ENCODE peak calls at places on chromosomes 13 and 19, in eight cellular contexts. S is thyroid gland; V is Caco-2; P is IMR-90; C is left ventricle myocardium inferior; N is Panc1; A is BE2C; Y is effector memory CD4-positive, alpha-beta T cell. O is an unnamed sample.
A peak's percentile ranks its signal among the peaks of the same experiment; 100 is the strongest.

GRCh38 chr13:30133554-30133912 is 173.8 kb downstream of the KATNAL1 start:
- DNase-seq in S (no peak), V (no peak), P (no peak), C (no peak), N (no peak), A (no peak), Y (no peak), O (no peak)

GRCh38 chr13:91946498-91947070 is 548.2 kb downstream of the GPC5 start:
- DNase-seq in S (peak; percentile 10), V (peak; percentile 26), P (peak; percentile 12), C (no peak), N (peak; percentile 5), A (peak; percentile 15), Y (no peak), O (peak; percentile 34)

GRCh38 chr13:28584873-28585317 is 74.0 kb upstream of the POMP start:
- DNase-seq in S (no peak), V (peak; percentile 17), P (peak; percentile 71), C (no peak), N (no peak), A (no peak), Y (no peak), O (no peak)

GRCh38 chr13:45941261-45941660 is 89.7 kb upstream of the SIAH3 start:
- DNase-seq in S (no peak), V (no peak), P (no peak), C (no peak), N (no peak), A (peak; percentile 18), Y (no peak), O (no peak)

GRCh38 chr19:31289381-31289880 is 59.8 kb downstream of the TSHZ3 start:
- DNase-seq in S (no peak), V (no peak), P (no peak), C (no peak), N (no peak), A (no peak), Y (no peak), O (no peak)

GRCh38 chr13:79987761-79988160 is 353.2 kb downstream of the SPRY2 start:
- DNase-seq in S (no peak), V (no peak), P (no peak), C (no peak), N (no peak), A (no peak), Y (no peak), O (no peak)

GRCh38 chr19:40279120-40279551 is 6.0 kb downstream of the AKT2 start:
- DNase-seq in S (peak; percentile 82), V (no peak), P (peak; percentile 38), C (peak; percentile 80), N (no peak), A (no peak), Y (no peak), O (no peak)

GRCh38 chr13:71577127-71577526 is 289.9 kb downstream of the DACH1 start:
- DNase-seq in S (no peak), V (no peak), P (no peak), C (no peak), N (no peak), A (no peak), Y (no peak), O (no peak)

GRCh38 chr19:51338563-51339312 is 3.2 kb downstream of the VSIG10L start:
- DNase-seq in S (peak; percentile 80), V (peak; percentile 92), P (peak; percentile 61), C (peak; percentile 78), N (no peak), A (peak; percentile 92), Y (peak; percentile 72), O (peak; percentile 92)

GRCh38 chr19:49431330-49431749 is 6.2 kb downstream of the GFY start:
- DNase-seq in S (no peak), V (no peak), P (no peak), C (no peak), N (no peak), A (peak; percentile 59), Y (no peak), O (peak; percentile 54)

GRCh38 chr13:21677075-21677628 is 6.3 kb downstream of the FGF9 start:
- DNase-seq in S (no peak), V (no peak), P (no peak), C (no peak), N (no peak), A (no peak), Y (no peak), O (no peak)

GRCh38 chr13:40552895-40553294 is 113.5 kb downstream of the FOXO1 start:
- DNase-seq in S (no peak), V (peak; percentile 42), P (no peak), C (no peak), N (no peak), A (no peak), Y (no peak), O (no peak)

GRCh38 chr13:41413907-41414306 is 43.4 kb upstream of the RGCC start:
- DNase-seq in S (no peak), V (no peak), P (no peak), C (no peak), N (no peak), A (no peak), Y (no peak), O (no peak)

GRCh38 chr19:5072115-5072514 is 103.2 kb downstream of the KDM4B start:
- DNase-seq in S (no peak), V (no peak), P (no peak), C (no peak), N (no peak), A (no peak), Y (no peak), O (no peak)

GRCh38 chr19:42596391-42597071 is 1.8 kb upstream of the CEACAM8 start:
- DNase-seq in S (peak; percentile 17), V (peak; percentile 69), P (no peak), C (no peak), N (peak; percentile 39), A (peak; percentile 52), Y (no peak), O (peak; percentile 16)

GRCh38 chr13:47794963-47795362 is 206.1 kb downstream of the SUCLA2 start:
- DNase-seq in S (no peak), V (peak; percentile 16), P (peak; percentile 2), C (no peak), N (no peak), A (peak; percentile 9), Y (no peak), O (peak; percentile 37)

GRCh38 chr13:113746143-113746525 is 12.9 kb upstream of the TMEM255B start:
- DNase-seq in S (no peak), V (peak; percentile 51), P (no peak), C (no peak), N (no peak), A (peak; percentile 30), Y (no peak), O (no peak)

GRCh38 chr13:21069561-21070004 is 8.2 kb upstream of the LATS2 start:
- DNase-seq in S (no peak), V (peak; percentile 69), P (peak; percentile 99), C (peak; percentile 37), N (peak; percentile 38), A (no peak), Y (no peak), O (no peak)

GRCh38 chr13:23087884-23088283 is 92.9 kb upstream of the SGCG start:
- DNase-seq in S (no peak), V (peak; percentile 53), P (peak; percentile 20), C (no peak), N (peak; percentile 10), A (peak; percentile 42), Y (no peak), O (peak; percentile 75)

GRCh38 chr13:111565400-111565799 is 245.0 kb downstream of the TEX29 start:
- DNase-seq in S (no peak), V (no peak), P (no peak), C (no peak), N (no peak), A (no peak), Y (no peak), O (no peak)

DNA sequence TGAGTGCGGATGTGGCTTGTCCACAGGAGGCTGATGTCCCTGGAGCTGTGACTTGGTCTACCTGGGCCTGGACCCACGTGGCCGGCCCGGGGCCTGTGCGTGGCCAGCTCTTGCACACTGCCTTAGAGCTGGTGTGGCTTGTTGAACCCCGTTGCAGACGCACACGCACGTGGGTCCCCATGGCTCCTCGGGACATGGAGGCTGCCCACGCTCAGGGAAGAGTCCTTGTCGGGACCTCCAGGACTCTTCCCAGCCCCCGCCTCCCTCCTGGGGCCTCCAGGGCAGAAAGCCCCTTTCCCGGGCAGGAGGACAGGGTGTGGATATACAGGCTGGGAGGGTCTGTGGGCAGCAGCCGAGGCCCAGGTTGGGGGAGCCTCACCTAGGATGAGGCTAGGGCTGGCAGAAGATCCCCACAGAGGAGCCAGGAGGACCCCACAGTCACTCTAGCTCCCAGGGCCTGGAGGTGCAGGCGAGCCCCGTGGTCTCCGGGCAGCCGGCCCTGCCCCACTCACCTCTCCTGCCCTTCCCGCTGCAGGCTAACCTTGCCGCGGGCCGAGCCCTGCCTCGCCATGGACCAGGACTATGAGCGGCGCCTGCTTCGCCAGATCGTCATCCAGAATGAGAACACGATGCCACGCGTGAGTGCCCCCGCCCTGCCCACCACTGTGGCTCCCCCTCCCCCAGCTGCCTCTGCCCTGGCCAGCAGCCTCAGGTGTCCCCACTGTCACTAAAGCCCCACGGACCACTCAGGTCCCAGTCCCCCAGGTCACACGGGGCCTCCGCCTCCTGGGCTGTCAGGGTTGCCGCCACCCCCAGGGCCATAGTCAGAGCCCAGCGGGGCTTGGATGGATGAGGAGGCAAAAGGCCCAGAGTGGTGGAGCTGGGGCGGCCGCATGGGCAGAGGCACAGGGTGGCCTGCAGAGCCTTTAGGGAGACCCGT is 16.3 kb upstream of the TEKTIP1 start:
- DNase-seq in S (no peak), V (no peak), P (no peak), C (no peak), N (no peak), A (no peak), Y (no peak), O (no peak)
- H3K36me3 ChIP-seq in S (peaks cover 36% of the 10 kb centered on the region), V (peaks cover 1% of the 10 kb centered on the region), P (peaks cover 48% of the 10 kb centered on the region), C (peaks cover 51% of the 10 kb centered on the region), N (no peaks in the 10 kb centered on the region), A (peaks cover 33% of the 10 kb centered on the region), Y (peaks cover 53% of the 10 kb centered on the region), O (peaks cover 44% of the 10 kb centered on the region)

GRCh38 chr19:35294328-35294727 is 2.4 kb downstream of the MAG start:
- DNase-seq in S (no peak), V (no peak), P (no peak), C (no peak), N (no peak), A (no peak), Y (no peak), O (no peak)
- H3K4me1 ChIP-seq in S (no peaks in the 10 kb centered on the region), V (peaks cover 4% of the 10 kb centered on the region), P (no peaks in the 10 kb centered on the region), C (no peaks in the 10 kb centered on the region), N (no peaks in the 10 kb centered on the region), A (no peaks in the 10 kb centered on the region), Y (peaks cover 8% of the 10 kb centered on the region), O (no peaks in the 10 kb centered on the region)

GRCh38 chr19:54256250-54257115 is 590 bp downstream of the LILRB5 start:
- DNase-seq in S (no peak), V (no peak), P (no peak), C (no peak), N (no peak), A (no peak), Y (no peak), O (no peak)
- H3K4me3 ChIP-seq in S (no peak overlapping the region), V (no peak overlapping the region), P (no peak overlapping the region), C (peak overlapping the region; percentile 38), N (no peak overlapping the region), A (no peak overlapping the region), Y (no peak overlapping the region), O (no peak overlapping the region)

DNA sequence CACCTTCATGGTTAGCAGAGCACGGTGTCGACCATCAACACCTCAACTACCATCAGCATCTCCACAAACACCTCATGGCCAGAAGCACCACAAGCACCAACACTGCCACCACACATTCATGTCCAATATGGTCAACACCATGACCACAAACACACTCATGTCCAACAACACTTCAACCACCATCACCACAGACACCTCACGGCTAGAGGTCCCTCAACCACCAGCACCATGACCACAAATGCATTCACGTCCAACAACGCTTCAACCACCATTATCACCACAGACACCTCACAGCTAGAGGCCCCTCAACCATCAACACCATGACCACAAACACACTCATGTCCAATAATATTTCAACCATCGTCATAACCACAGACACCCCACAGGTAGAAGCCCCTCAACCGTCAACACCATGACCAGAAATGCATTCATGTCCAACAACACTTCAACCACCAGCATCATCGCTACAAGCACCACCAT is 10.2 kb downstream of the TRAPPC5 start:
- DNase-seq in S (no peak), V (no peak), P (no peak), C (no peak), N (no peak), A (no peak), Y (no peak), O (no peak)
- H3K36me3 ChIP-seq in S (no peaks in the 10 kb centered on the region), V (no peaks in the 10 kb centered on the region), P (no peaks in the 10 kb centered on the region), C (no peaks in the 10 kb centered on the region), N (no peaks in the 10 kb centered on the region), A (no peaks in the 10 kb centered on the region), Y (no peaks in the 10 kb centered on the region), O (no peaks in the 10 kb centered on the region)